ENCODE peak calls at places on chromosome 6, in nine cellular contexts. O, L, Z, D, S, E, I, Q and N are unnamed samples.

GRCh38 chr6:148873868-148874267 is 127.0 kb downstream of the UST start:
- DNase-seq in E (no peak), I (no peak), D (no peak), Q (no peak), S (no peak), L (no peak), O (no peak), Z (peak; percentile 14), N (no peak)

GRCh38 chr6:106608080-106608668 is 21.1 kb downstream of the RTN4IP1 start:
- DNase-seq in L (peak; percentile 8), Z (peak; percentile 50), I (no peak), Q (no peak), S (no peak), O (no peak), E (peak; percentile 51), D (peak; percentile 49), N (no peak)

GRCh38 chr6:97850458-97851218 is 567.6 kb upstream of the MMS22L start:
- DNase-seq in E (no peak), D (no peak), Z (no peak), O (no peak), S (no peak), I (no peak), Q (no peak), L (peak; percentile 1), N (no peak)

GRCh38 chr6:161407581-161407980 is 133.7 kb upstream of the AGPAT4 start:
- DNase-seq in D (peak; percentile 89), E (no peak), I (no peak), O (no peak), L (no peak), Q (no peak), Z (no peak), S (no peak), N (no peak)

GRCh38 chr6:104540743-104541142 is 319.0 kb downstream of the HACE1 start:
- DNase-seq in O (no peak), Z (no peak), D (no peak), S (no peak), I (no peak), E (no peak), Q (no peak), L (no peak), N (no peak)

GRCh38 chr6:45681860-45682488 is 304.2 kb upstream of the SUPT3H start:
- DNase-seq in O (no peak), I (peak; percentile 83), E (no peak), L (no peak), Q (no peak), D (peak; percentile 83), S (no peak), Z (no peak), N (no peak)

GRCh38 chr6:11634948-11635347 is 97.4 kb downstream of the TMEM170B start:
- DNase-seq in S (no peak), Q (no peak), L (no peak), I (no peak), D (no peak), Z (no peak), O (no peak), E (no peak), N (no peak)

GRCh38 chr6:70381436-70381786 is 31.9 kb upstream of the FAM135A start:
- DNase-seq in D (no peak), Q (no peak), L (no peak), I (no peak), O (no peak), Z (no peak), E (no peak), S (no peak), N (no peak)

GRCh38 chr6:107153061-107153460 is 37.7 kb upstream of the BEND3 start:
- DNase-seq in O (no peak), D (no peak), I (no peak), Q (no peak), L (peak; percentile 22), E (no peak), S (no peak), Z (peak; percentile 14), N (no peak)

GRCh38 chr6:135346747-135347146 is 150.8 kb downstream of the AHI1 start:
- DNase-seq in I (no peak), E (no peak), Q (no peak), Z (no peak), D (no peak), O (no peak), S (no peak), L (no peak), N (no peak)

GRCh38 chr6:81752084-81752968 is at the start of gene TENT5A:
- DNase-seq in O (peak; percentile 98), D (peak; percentile 91), S (peak; percentile 72), I (peak; percentile 96), L (peak; percentile 61), Q (peak; percentile 69), E (peak; percentile 81), Z (peak; percentile 79), N (peak; percentile 97)

GRCh38 chr6:92759195-92759594 is 660.2 kb downstream of the EPHA7 start:
- DNase-seq in Z (no peak), I (no peak), E (no peak), L (no peak), O (no peak), S (no peak), Q (no peak), D (no peak), N (no peak)